ENCODE peak calls at places on chromosomes 11 and 22, in ten cellular contexts. R, P, U, D, M, A, G, W, J and B are unnamed samples.

GRCh38 chr11:70641366-70641765 is 243.0 kb downstream of the CTTN start:
- DNase-seq in G (no peak), U (no peak), R (no peak), P (no peak), W (no peak), J (no peak), D (no peak), A (no peak), M (peak), B (no peak)

GRCh38 chr11:130462101-130462885 is 13.8 kb downstream of the ADAMTS15 start:
- DNase-seq in J (no peak), A (no peak), P (no peak), D (no peak), R (no peak), U (no peak), W (no peak), M (no peak), G (no peak), B (no peak)

GRCh38 chr11:92227233-92227593 is 2.6 kb downstream of the FAT3 start:
- DNase-seq in M (no peak), A (no peak), D (no peak), P (no peak), G (no peak), W (no peak), R (no peak), U (no peak), J (no peak), B (no peak)

GRCh38 chr11:67293090-67293489 is 4.0 kb downstream of the ANKRD13D start:
- DNase-seq in M (no peak), R (no peak), U (no peak), W (no peak), J (no peak), A (peak), D (no peak), P (no peak), G (no peak), B (no peak)

GRCh38 chr11:95720219-95720618 is 69.4 kb downstream of the FAM76B start:
- DNase-seq in J (no peak), G (no peak), U (no peak), R (no peak), D (no peak), M (no peak), P (no peak), W (no peak), A (no peak), B (no peak)

GRCh38 chr11:76658651-76659650 is 11.6 kb downstream of the LRRC32 start:
- DNase-seq in U (no peak), R (no peak), M (no peak), D (no peak), P (no peak), W (no peak), J (no peak), A (no peak), G (peak), B (no peak)

GRCh38 chr11:132030896-132031295 is 660.5 kb downstream of the NTM start:
- DNase-seq in P (no peak), M (no peak), U (peak), W (no peak), R (no peak), G (no peak), J (no peak), A (no peak), D (no peak), B (no peak)

GRCh38 chr11:65903068-65903481 is 2.9 kb upstream of the FOSL1 start:
- DNase-seq in U (no peak), G (no peak), J (no peak), D (no peak), A (peak), W (no peak), R (no peak), M (peak), P (peak), B (no peak)

GRCh38 chr11:131750152-131750551 is 379.7 kb downstream of the NTM start:
- DNase-seq in W (no peak), J (no peak), D (no peak), M (no peak), R (no peak), A (peak), P (no peak), G (no peak), U (no peak), B (no peak)

GRCh38 chr22:35930933-35931332 is 97.7 kb downstream of the RBFOX2 start:
- DNase-seq in A (peak), J (no peak), U (peak), R (peak), D (no peak), M (peak), W (no peak), P (peak), G (no peak), B (peak)

GRCh38 chr22:48905206-48905975 is 922.3 kb downstream of the BRD1 start:
- DNase-seq in M (no peak), W (no peak), J (no peak), P (no peak), D (no peak), G (no peak), A (no peak), R (no peak), U (no peak), B (no peak)

GRCh38 chr11:2975594-2975993 is 16.5 kb downstream of the NAP1L4 start:
- DNase-seq in D (no peak), P (no peak), R (peak), J (no peak), G (no peak), A (peak), U (no peak), M (peak), W (peak), B (peak)